ENCODE peak calls at places on chromosomes 16 and 17, in six cellular contexts. U is H9, X is trophoblast cell, M is IMR-90, Y is H1, S is mesenchymal stem cell. H is an unnamed sample.

GRCh38 chr17:34974179-34974578 is 6.1 kb upstream of the LIG3 start:
- DNase-seq in Y (no peak), S (no peak), U (no peak), X (no peak), M (no peak), H (no peak)

GRCh38 chr16:27703545-27703944 is 153.6 kb downstream of the KATNIP start:
- DNase-seq in X (no peak), Y (no peak), M (peak), U (no peak), S (peak), H (no peak)

GRCh38 chr17:43016216-43016615 is 6.0 kb downstream of the VAT1 start:
- DNase-seq in U (no peak), S (no peak), M (no peak), Y (no peak), X (no peak), H (no peak)

GRCh38 chr16:85839681-85840240 is 40.3 kb downstream of the COX4I1 start:
- DNase-seq in X (no peak), M (no peak), Y (no peak), S (no peak), U (no peak), H (no peak)

GRCh38 chr17:21213491-21214014 is 408 bp downstream of the TMEM11 start:
- DNase-seq in M (no peak), S (no peak), X (peak), Y (no peak), U (no peak), H (no peak)

GRCh38 chr17:36722121-36722902 is 120.9 kb downstream of the MRM1 start:
- DNase-seq in X (no peak), S (peak), Y (peak), M (peak), U (peak), H (peak)

GRCh38 chr17:48031966-48032365 is 5.6 kb downstream of the COPZ2 start:
- DNase-seq in Y (no peak), U (no peak), S (no peak), M (no peak), X (no peak), H (no peak)

GRCh38 chr16:73232555-73233422 is 184.9 kb upstream of the ZFHX3 start:
- DNase-seq in Y (no peak), X (peak), U (peak), M (peak), S (peak), H (no peak)

GRCh38 chr17:42112552-42113176 is at the start of gene DHX58:
- DNase-seq in U (no peak), M (peak), S (peak), X (peak), Y (no peak), H (no peak)

GRCh38 chr17:70780031-70780430 is 610.7 kb downstream of the KCNJ2 start:
- DNase-seq in M (peak), Y (no peak), S (no peak), X (no peak), U (no peak), H (no peak)

GRCh38 chr17:48244121-48244711 is 136.7 kb downstream of the SNX11 start:
- DNase-seq in M (peak), U (no peak), Y (no peak), S (peak), X (no peak), H (no peak)

GRCh38 chr16:47197536-47198179 is 53.9 kb upstream of the NETO2 start:
- DNase-seq in X (no peak), Y (no peak), S (no peak), U (no peak), M (peak), H (no peak)

GRCh38 chr16:50721549-50722409 is 20.1 kb upstream of the CYLD start:
- DNase-seq in Y (no peak), U (no peak), S (no peak), X (no peak), M (no peak), H (no peak)

GRCh38 chr16:69554495-69554894 is 11.3 kb upstream of the NFAT5 start:
- DNase-seq in U (no peak), S (no peak), M (no peak), Y (no peak), X (no peak), H (no peak)

DNA sequence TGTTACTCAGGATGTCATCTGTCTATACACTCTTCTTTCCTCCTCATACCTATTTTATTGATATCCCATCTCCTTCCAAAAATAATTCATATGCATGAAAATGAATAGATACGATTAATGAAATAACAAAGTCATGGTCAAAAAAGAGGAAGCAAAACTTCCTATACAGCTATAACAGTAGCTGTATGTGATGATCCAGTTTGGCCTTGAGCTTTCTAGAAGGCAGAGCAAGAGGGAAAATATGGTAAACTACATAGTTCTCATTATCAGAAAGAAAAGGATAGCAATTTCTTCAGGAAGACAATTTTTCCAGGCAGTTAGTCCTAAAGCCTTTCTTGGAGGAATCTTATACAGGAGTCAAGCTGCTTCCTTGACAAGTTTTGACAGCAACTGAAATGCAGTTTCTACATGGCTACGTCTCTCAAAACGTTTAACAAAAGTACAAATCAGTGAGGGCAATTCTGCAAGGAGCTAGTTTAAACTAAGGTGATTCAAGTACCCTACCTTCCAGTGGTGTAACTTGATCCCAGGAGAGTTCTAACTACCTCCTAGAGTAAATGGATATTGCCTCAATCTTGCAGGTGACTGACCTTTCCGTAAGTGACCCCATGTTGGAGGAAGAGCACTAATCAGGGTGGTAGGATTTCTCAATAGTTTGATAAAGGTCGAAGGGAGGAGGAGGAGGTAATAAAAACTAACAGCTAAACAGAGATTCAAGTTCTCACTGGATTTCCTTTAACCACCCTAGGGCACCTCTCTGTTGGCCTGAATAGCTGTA is 1.0 kb downstream of the SPAG5 start:
- DNase-seq in M (no peak), X (no peak), U (no peak), S (no peak), Y (no peak), H (no peak)
- H3K9ac ChIP-seq in M (peak), X (no peak), U (peak), S (peak), Y (no peak), H (no peak)

DNA sequence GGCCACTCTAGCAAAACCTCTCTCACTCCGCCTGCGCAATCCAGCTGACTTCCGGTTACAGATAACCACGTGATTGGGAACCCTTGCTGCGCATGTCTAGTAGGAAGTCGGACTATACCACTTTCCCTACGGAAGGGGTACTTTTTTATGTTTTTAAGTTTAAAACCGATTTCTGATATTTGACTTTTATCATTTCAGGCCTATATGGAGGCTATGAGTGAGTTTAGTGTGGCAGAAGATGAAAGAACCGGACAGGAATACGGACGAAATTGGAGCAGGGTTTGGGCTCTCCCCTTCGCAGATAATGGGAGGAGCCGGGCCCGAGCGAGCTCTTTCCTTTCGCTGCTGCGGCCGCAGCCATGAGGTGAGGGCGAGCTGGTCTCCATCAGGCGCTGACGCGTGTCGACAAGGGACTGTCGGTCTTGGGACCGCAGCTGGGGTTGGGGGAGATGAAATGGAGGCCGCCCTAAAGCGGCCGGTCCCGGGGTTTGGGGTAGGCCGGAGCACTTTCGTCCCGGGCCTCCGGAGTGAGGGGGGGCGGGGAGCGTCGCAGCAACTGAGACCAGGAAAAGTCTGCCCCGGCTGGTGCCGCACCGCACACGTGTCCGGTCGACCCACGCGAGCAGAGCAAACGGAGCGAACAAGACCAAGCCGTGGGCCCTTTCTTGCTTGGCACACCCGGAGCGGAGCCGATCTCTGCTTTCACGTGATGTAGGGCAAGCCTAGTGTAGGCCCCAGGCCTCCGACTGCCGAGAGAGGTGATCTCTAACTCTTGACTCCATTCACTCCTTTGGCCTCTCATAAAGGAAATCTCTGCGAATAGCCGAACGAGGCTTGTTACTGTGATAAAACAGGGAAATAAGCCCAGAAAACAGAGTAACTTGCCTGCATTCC is at the start of gene RPL19:
- DNase-seq in X (peak), U (peak), M (peak), Y (peak), S (peak), H (peak)
- H4K91ac ChIP-seq in X (peak), U (peak), M (peak), Y (peak), S (peak), H (no peak)

DNA sequence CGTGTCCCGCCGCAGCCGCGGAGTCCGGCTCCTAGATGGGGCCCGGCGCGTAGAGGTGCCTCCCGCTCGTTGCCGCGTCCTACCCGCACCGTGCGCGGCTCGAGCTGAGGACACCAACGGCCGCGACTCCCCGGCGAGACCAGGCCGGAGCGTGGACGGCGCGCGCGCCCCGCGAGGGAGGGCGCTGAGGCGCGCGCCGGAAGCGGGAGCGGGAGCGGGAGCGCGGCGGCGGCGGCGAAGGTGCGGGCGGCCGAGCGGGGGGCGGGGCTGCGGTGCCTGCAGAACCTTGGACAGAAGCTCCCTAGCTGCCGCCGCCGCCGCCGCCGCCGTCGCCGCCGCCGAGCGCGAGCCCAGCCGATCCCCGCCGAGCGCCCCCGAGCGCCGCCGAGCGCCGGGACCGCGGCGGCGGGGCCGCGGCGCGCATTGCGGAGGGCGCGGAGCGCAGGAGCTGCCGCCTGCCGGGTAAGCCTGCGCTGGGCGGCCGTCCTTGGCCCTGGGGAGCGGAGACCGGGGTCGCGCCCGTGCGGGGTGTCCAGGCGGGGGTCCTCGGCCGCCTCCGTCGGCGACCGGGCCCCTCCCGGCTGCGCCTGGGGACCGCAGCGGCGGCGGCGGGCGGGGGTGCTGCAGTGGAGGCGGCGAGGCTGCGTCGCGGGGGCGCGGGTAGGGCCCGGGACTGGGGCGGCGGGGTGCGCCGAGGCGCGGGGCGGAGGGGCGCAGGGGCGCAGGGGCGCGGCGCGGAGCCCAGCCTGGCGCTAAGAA is at the start of gene CDK5R1:
- DNase-seq in S (peak), Y (peak), X (peak), U (peak), M (peak), H (peak)
- H3K23ac ChIP-seq in S (peak), Y (peak), X (no peak), U (no peak), M (peak), H (peak)

GRCh38 chr17:55072910-55073309 is 104.3 kb downstream of the STXBP4 start:
- DNase-seq in Y (no peak), U (no peak), S (peak), X (no peak), M (peak), H (no peak)

GRCh38 chr17:55067697-55068439 is 99.3 kb downstream of the STXBP4 start:
- DNase-seq in Y (no peak), X (peak), U (no peak), M (peak), S (peak), H (no peak)

GRCh38 chr17:55068862-55069771 is 100.6 kb downstream of the STXBP4 start:
- DNase-seq in U (no peak), S (no peak), Y (no peak), X (no peak), M (no peak), H (no peak)

GRCh38 chr17:55069983-55070529 is 101.5 kb downstream of the STXBP4 start:
- DNase-seq in S (no peak), M (no peak), Y (no peak), X (no peak), U (no peak), H (no peak)
- H3K9ac ChIP-seq in S (no peak), M (no peak), Y (no peak), X (no peak), U (no peak), H (no peak)

DNA sequence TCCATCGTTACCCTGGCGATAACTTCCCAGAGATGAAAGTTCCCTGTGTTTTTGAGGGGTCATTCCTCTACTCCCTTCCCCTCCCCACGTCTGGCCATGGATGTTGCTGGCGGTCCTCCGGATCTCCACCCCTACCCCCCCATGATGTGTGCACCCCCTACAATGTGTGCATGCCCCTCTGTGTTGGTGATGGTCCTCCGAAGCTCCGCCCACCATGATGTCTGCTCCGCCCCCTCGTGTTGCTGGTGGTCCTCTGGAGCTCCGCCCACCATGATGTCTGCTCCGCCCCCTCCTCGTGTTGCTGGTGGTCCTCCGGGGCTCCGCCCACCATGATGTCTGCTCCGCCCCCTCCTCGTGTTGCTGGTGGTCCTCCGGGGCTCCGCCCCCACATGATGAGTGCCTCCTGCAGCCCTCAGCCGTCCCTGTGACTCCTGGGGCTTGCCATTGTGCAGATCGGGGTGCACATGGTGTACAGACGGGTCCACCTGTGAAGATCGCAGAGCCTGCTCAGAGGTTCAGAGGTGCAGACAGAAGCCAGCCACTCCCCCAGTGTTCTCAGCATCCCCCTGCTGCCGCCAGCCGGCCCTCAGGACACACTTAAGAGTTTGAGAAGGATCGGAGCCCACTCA is 129.2 kb upstream of the CHMP6 start:
- DNase-seq in S (no peak), Y (no peak), X (no peak), M (no peak), U (no peak), H (no peak)
- H4K91ac ChIP-seq in S (no peak), Y (no peak), X (no peak), M (peak), U (no peak), H (no peak)

GRCh38 chr17:79435296-79435695 is 175.6 kb downstream of the RBFOX3 start:
- DNase-seq in M (no peak), X (no peak), S (no peak), U (no peak), Y (no peak), H (no peak)
- H3K23ac ChIP-seq in M (no peak), X (no peak), S (no peak), U (no peak), Y (no peak), H (no peak)